ENCODE peak calls at places on chromosome 2, in ten cellular contexts. One of them, this sample, is unnamed.

GRCh38 chr2:421406-421805 is 133.5 kb upstream of the ALKAL2 start:
- DNase-seq in HCT116: no peak
- DNase-seq in MM.1S: no peak
- DNase-seq in endothelial cell of umbilical vein: no peak
- DNase-seq in kidney: no peak
- DNase-seq in neural progenitor cell: no peak
- DNase-seq in colonic mucosa: no peak
- DNase-seq in fibroblast of lung: no peak
- DNase-seq in endodermal cell: peak; percentile 8
- DNase-seq in SK-N-SH: no peak
- DNase-seq in this sample: no peak

GRCh38 chr2:237688081-237688480 is 60.7 kb downstream of the LRRFIP1 start:
- DNase-seq in HCT116: no peak
- DNase-seq in MM.1S: no peak
- DNase-seq in endothelial cell of umbilical vein: no peak
- DNase-seq in kidney: no peak
- DNase-seq in neural progenitor cell: no peak
- DNase-seq in colonic mucosa: no peak
- DNase-seq in fibroblast of lung: no peak
- DNase-seq in endodermal cell: peak; percentile 20
- DNase-seq in SK-N-SH: no peak
- DNase-seq in this sample: no peak

GRCh38 chr2:72143441-72144356 is 4.0 kb downstream of the CYP26B1 start:
- DNase-seq in HCT116: no peak
- DNase-seq in MM.1S: no peak
- DNase-seq in endothelial cell of umbilical vein: peak; percentile 11
- DNase-seq in kidney: peak; percentile 80
- DNase-seq in neural progenitor cell: peak; percentile 56
- DNase-seq in colonic mucosa: no peak
- DNase-seq in fibroblast of lung: no peak
- DNase-seq in endodermal cell: peak; percentile 72
- DNase-seq in SK-N-SH: peak; percentile 57
- DNase-seq in this sample: no peak

GRCh38 chr2:102806250-102806837 is 44.5 kb downstream of the TMEM182 start:
- DNase-seq in HCT116: peak; percentile 37
- DNase-seq in MM.1S: peak; percentile 18
- DNase-seq in endothelial cell of umbilical vein: peak; percentile 79
- DNase-seq in kidney: peak; percentile 63
- DNase-seq in neural progenitor cell: peak; percentile 73
- DNase-seq in colonic mucosa: peak; percentile 61
- DNase-seq in fibroblast of lung: peak; percentile 80
- DNase-seq in endodermal cell: peak; percentile 92
- DNase-seq in SK-N-SH: peak; percentile 75
- DNase-seq in this sample: peak; percentile 89

GRCh38 chr2:240355001-240355891 is 80.2 kb upstream of the GPC1 start:
- DNase-seq in HCT116: no peak
- DNase-seq in MM.1S: no peak
- DNase-seq in endothelial cell of umbilical vein: no peak
- DNase-seq in kidney: no peak
- DNase-seq in neural progenitor cell: no peak
- DNase-seq in colonic mucosa: no peak
- DNase-seq in fibroblast of lung: peak; percentile 67
- DNase-seq in endodermal cell: no peak
- DNase-seq in SK-N-SH: peak; percentile 17
- DNase-seq in this sample: no peak

GRCh38 chr2:70651727-70652126 is 98.1 kb upstream of the TGFA start:
- DNase-seq in HCT116: no peak
- DNase-seq in MM.1S: no peak
- DNase-seq in endothelial cell of umbilical vein: no peak
- DNase-seq in kidney: no peak
- DNase-seq in neural progenitor cell: no peak
- DNase-seq in colonic mucosa: no peak
- DNase-seq in fibroblast of lung: no peak
- DNase-seq in endodermal cell: no peak
- DNase-seq in SK-N-SH: no peak
- DNase-seq in this sample: no peak

GRCh38 chr2:191740016-191740419 is 62.1 kb downstream of the NABP1 start:
- DNase-seq in HCT116: no peak
- DNase-seq in MM.1S: peak; percentile 67
- DNase-seq in endothelial cell of umbilical vein: no peak
- DNase-seq in kidney: no peak
- DNase-seq in neural progenitor cell: no peak
- DNase-seq in colonic mucosa: no peak
- DNase-seq in fibroblast of lung: no peak
- DNase-seq in endodermal cell: no peak
- DNase-seq in SK-N-SH: no peak
- DNase-seq in this sample: no peak

GRCh38 chr2:151102196-151102692 is 159.4 kb downstream of the RBM43 start:
- DNase-seq in HCT116: no peak
- DNase-seq in MM.1S: no peak
- DNase-seq in endothelial cell of umbilical vein: no peak
- DNase-seq in kidney: no peak
- DNase-seq in neural progenitor cell: no peak
- DNase-seq in colonic mucosa: no peak
- DNase-seq in fibroblast of lung: no peak
- DNase-seq in endodermal cell: no peak
- DNase-seq in SK-N-SH: peak; percentile 28
- DNase-seq in this sample: no peak

GRCh38 chr2:157246212-157247067 is 11.1 kb upstream of the GALNT5 start:
- DNase-seq in HCT116: peak; percentile 58
- DNase-seq in MM.1S: no peak
- DNase-seq in endothelial cell of umbilical vein: no peak
- DNase-seq in kidney: no peak
- DNase-seq in neural progenitor cell: peak; percentile 64
- DNase-seq in colonic mucosa: no peak
- DNase-seq in fibroblast of lung: peak; percentile 79
- DNase-seq in endodermal cell: peak; percentile 73
- DNase-seq in SK-N-SH: no peak
- DNase-seq in this sample: peak; percentile 83

GRCh38 chr2:26414291-26414690 is 12.6 kb downstream of the DRC1 start:
- DNase-seq in HCT116: no peak
- DNase-seq in MM.1S: no peak
- DNase-seq in endothelial cell of umbilical vein: no peak
- DNase-seq in kidney: no peak
- DNase-seq in neural progenitor cell: no peak
- DNase-seq in colonic mucosa: no peak
- DNase-seq in fibroblast of lung: no peak
- DNase-seq in endodermal cell: no peak
- DNase-seq in SK-N-SH: no peak
- DNase-seq in this sample: no peak

GRCh38 chr2:179239194-179239593 is 25.4 kb downstream of the SESTD1 start:
- DNase-seq in HCT116: peak; percentile 69
- DNase-seq in MM.1S: peak; percentile 62
- DNase-seq in endothelial cell of umbilical vein: peak; percentile 39
- DNase-seq in kidney: no peak
- DNase-seq in neural progenitor cell: no peak
- DNase-seq in colonic mucosa: no peak
- DNase-seq in fibroblast of lung: no peak
- DNase-seq in endodermal cell: no peak
- DNase-seq in SK-N-SH: no peak
- DNase-seq in this sample: no peak

GRCh38 chr2:46188041-46188715 is 109.0 kb upstream of the EPAS1 start:
- DNase-seq in HCT116: no peak
- DNase-seq in MM.1S: no peak
- DNase-seq in endothelial cell of umbilical vein: peak; percentile 61
- DNase-seq in kidney: no peak
- DNase-seq in neural progenitor cell: no peak
- DNase-seq in colonic mucosa: peak; percentile 18
- DNase-seq in fibroblast of lung: peak; percentile 14
- DNase-seq in endodermal cell: peak; percentile 26
- DNase-seq in SK-N-SH: no peak
- DNase-seq in this sample: no peak
- H3K4me3 ChIP-seq in HCT116: no peak overlapping the region
- H3K4me3 ChIP-seq in MM.1S: no peak overlapping the region
- H3K4me3 ChIP-seq in endothelial cell of umbilical vein: no peak overlapping the region
- H3K4me3 ChIP-seq in kidney: no peak overlapping the region
- H3K4me3 ChIP-seq in neural progenitor cell: no peak overlapping the region
- H3K4me3 ChIP-seq in colonic mucosa: no peak overlapping the region
- H3K4me3 ChIP-seq in fibroblast of lung: no peak overlapping the region
- H3K4me3 ChIP-seq in endodermal cell: no peak overlapping the region
- H3K4me3 ChIP-seq in SK-N-SH: no peak overlapping the region
- H3K4me3 ChIP-seq in this sample: peak overlapping the region; percentile 73

DNA sequence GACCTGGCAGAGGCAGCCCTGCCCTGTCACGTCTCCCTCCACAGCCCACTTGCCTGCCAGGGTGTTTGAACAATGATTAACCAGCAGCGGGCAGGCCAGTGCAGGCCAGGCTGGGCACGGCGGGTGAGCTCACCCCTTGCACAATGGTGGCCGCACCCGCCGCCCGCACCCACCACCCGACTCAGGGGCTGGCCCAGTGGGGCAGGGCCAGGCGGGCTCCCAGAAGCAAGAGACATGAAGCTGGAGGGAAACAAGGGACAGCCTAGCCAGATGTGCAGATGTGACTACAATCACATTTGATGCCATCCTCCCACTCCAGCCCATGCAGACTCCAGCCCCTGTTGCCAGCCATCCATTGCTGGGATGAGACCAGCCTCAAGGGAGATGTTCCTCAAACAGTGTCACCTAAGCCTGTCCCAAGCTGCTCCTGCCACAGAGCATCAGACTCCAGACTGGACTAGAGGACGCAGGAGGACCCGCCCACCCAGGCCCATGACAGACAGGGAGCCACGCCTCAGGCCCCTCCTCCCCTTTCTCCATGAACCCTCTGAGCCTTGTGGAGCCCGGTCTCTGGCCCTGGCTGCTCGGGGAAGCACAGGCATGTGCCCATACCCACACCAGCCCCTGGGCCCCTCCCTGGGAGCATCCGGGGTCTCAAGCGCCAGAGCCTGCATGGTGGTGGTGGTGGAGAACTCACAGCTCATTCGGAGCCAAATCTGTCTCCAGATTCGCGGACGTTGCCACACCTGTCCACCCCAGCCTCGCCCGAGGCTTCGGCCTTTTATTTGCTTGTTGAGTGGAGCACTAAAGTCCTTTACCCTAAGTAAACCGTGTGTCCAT is 45.0 kb downstream of the SDC1 start:
- DNase-seq in HCT116: no peak
- DNase-seq in MM.1S: no peak
- DNase-seq in endothelial cell of umbilical vein: no peak
- DNase-seq in kidney: peak; percentile 95
- DNase-seq in neural progenitor cell: peak; percentile 78
- DNase-seq in colonic mucosa: peak; percentile 92
- DNase-seq in fibroblast of lung: no peak
- DNase-seq in endodermal cell: peak; percentile 86
- DNase-seq in SK-N-SH: peak; percentile 35
- DNase-seq in this sample: no peak
- H3K9ac ChIP-seq in HCT116: no peak overlapping the region
- H3K9ac ChIP-seq in MM.1S: no peak overlapping the region
- H3K9ac ChIP-seq in endothelial cell of umbilical vein: no peak overlapping the region
- H3K9ac ChIP-seq in kidney: no peak overlapping the region
- H3K9ac ChIP-seq in neural progenitor cell: no peak overlapping the region
- H3K9ac ChIP-seq in colonic mucosa: peak overlapping the region; percentile 31
- H3K9ac ChIP-seq in fibroblast of lung: no peak overlapping the region
- H3K9ac ChIP-seq in endodermal cell: no peak overlapping the region
- H3K9ac ChIP-seq in SK-N-SH: no peak overlapping the region
- H3K9ac ChIP-seq in this sample: no peak overlapping the region

GRCh38 chr2:101328474-101329007 is 20.0 kb upstream of the RNF149 start:
- DNase-seq in HCT116: no peak
- DNase-seq in MM.1S: no peak
- DNase-seq in endothelial cell of umbilical vein: peak; percentile 98
- DNase-seq in kidney: no peak
- DNase-seq in neural progenitor cell: no peak
- DNase-seq in colonic mucosa: peak; percentile 66
- DNase-seq in fibroblast of lung: peak; percentile 42
- DNase-seq in endodermal cell: no peak
- DNase-seq in SK-N-SH: no peak
- DNase-seq in this sample: no peak

GRCh38 chr2:101329026-101329425 is 20.5 kb upstream of the RNF149 start:
- DNase-seq in HCT116: no peak
- DNase-seq in MM.1S: no peak
- DNase-seq in endothelial cell of umbilical vein: no peak
- DNase-seq in kidney: no peak
- DNase-seq in neural progenitor cell: no peak
- DNase-seq in colonic mucosa: no peak
- DNase-seq in fibroblast of lung: no peak
- DNase-seq in endodermal cell: no peak
- DNase-seq in SK-N-SH: no peak
- DNase-seq in this sample: no peak

GRCh38 chr2:101331202-101331601 is 22.7 kb upstream of the RNF149 start:
- DNase-seq in HCT116: no peak
- DNase-seq in MM.1S: no peak
- DNase-seq in endothelial cell of umbilical vein: no peak
- DNase-seq in kidney: no peak
- DNase-seq in neural progenitor cell: no peak
- DNase-seq in colonic mucosa: no peak
- DNase-seq in fibroblast of lung: no peak
- DNase-seq in endodermal cell: no peak
- DNase-seq in SK-N-SH: no peak
- DNase-seq in this sample: no peak

GRCh38 chr2:101327863-101328394 is 19.4 kb upstream of the RNF149 start:
- DNase-seq in HCT116: peak; percentile 67
- DNase-seq in MM.1S: no peak
- DNase-seq in endothelial cell of umbilical vein: no peak
- DNase-seq in kidney: no peak
- DNase-seq in neural progenitor cell: no peak
- DNase-seq in colonic mucosa: peak; percentile 86
- DNase-seq in fibroblast of lung: no peak
- DNase-seq in endodermal cell: peak; percentile 58
- DNase-seq in SK-N-SH: no peak
- DNase-seq in this sample: no peak

DNA sequence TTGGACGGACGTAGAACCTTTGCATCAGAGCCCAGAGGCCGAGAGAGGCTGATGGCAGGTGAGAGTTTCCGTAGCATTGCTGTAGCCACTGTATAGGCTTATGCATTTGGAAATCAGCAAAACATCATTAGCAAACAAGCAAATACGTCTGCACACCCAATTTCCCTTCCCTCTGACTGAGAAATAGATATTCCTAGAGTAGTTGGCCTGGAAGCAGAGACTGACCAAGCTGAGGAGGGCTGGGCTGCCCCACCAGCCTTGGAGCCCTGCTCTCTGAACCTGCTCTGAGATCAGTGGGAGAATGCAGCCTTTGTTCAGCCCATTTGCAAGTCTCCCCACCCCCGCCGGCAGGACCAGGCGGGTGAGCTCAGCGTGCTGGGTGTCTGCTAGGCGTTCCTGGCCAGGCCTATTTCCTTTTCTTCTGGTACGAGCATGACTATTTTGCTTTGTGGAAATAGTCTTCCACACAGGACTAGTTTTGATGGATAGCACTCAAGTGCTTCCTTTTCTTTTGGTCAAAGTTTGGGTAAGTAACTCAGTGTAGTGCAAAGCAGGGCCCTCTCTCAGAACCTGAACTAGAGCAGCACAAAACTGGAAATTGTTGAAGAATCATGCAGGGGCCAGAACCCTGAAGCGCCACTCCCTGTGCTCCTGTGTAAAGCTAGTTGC is 21.9 kb upstream of the RNF149 start:
- DNase-seq in HCT116: no peak
- DNase-seq in MM.1S: no peak
- DNase-seq in endothelial cell of umbilical vein: peak; percentile 83
- DNase-seq in kidney: peak; percentile 85
- DNase-seq in neural progenitor cell: peak; percentile 52
- DNase-seq in colonic mucosa: peak; percentile 83
- DNase-seq in fibroblast of lung: no peak
- DNase-seq in endodermal cell: peak; percentile 92
- DNase-seq in SK-N-SH: no peak
- DNase-seq in this sample: no peak
- H3K4me3 ChIP-seq in HCT116: no peak overlapping the region
- H3K4me3 ChIP-seq in MM.1S: no peak overlapping the region
- H3K4me3 ChIP-seq in endothelial cell of umbilical vein: no peak overlapping the region
- H3K4me3 ChIP-seq in kidney: no peak overlapping the region
- H3K4me3 ChIP-seq in neural progenitor cell: no peak overlapping the region
- H3K4me3 ChIP-seq in colonic mucosa: no peak overlapping the region
- H3K4me3 ChIP-seq in fibroblast of lung: no peak overlapping the region
- H3K4me3 ChIP-seq in endodermal cell: no peak overlapping the region
- H3K4me3 ChIP-seq in SK-N-SH: no peak overlapping the region
- H3K4me3 ChIP-seq in this sample: no peak overlapping the region

GRCh38 chr2:12539306-12539705 is 177.4 kb upstream of the TRIB2 start:
- DNase-seq in HCT116: no peak
- DNase-seq in MM.1S: no peak
- DNase-seq in endothelial cell of umbilical vein: no peak
- DNase-seq in kidney: no peak
- DNase-seq in neural progenitor cell: no peak
- DNase-seq in colonic mucosa: no peak
- DNase-seq in fibroblast of lung: no peak
- DNase-seq in endodermal cell: no peak
- DNase-seq in SK-N-SH: no peak
- DNase-seq in this sample: no peak
- H3K9ac ChIP-seq in HCT116: no peak overlapping the region
- H3K9ac ChIP-seq in MM.1S: no peak overlapping the region
- H3K9ac ChIP-seq in endothelial cell of umbilical vein: no peak overlapping the region
- H3K9ac ChIP-seq in kidney: no peak overlapping the region
- H3K9ac ChIP-seq in neural progenitor cell: no peak overlapping the region
- H3K9ac ChIP-seq in colonic mucosa: no peak overlapping the region
- H3K9ac ChIP-seq in fibroblast of lung: no peak overlapping the region
- H3K9ac ChIP-seq in endodermal cell: no peak overlapping the region
- H3K9ac ChIP-seq in SK-N-SH: no peak overlapping the region
- H3K9ac ChIP-seq in this sample: no peak overlapping the region

This sample was measured in adipocyte.